ENCODE peak calls at places on chromosome 7, in seven cellular contexts. One of them, this sample, is unnamed.
A peak's percentile ranks its signal among the peaks of the same experiment; 100 is the strongest.

GRCh38 chr7:127770870-127771269 is 118.9 kb downstream of the SND1 start:
- DNase-seq in keratinocyte: no peak
- DNase-seq in fibroblast of lung: peak; percentile 44
- DNase-seq in colonic mucosa: no peak
- DNase-seq in NT2/D1: no peak
- DNase-seq in neural progenitor cell: no peak
- DNase-seq in SK-N-SH: peak; percentile 57
- DNase-seq in this sample: peak; percentile 48

GRCh38 chr7:15938153-15938552 is 251.7 kb upstream of the MEOX2 start:
- DNase-seq in neural progenitor cell: no peak
- DNase-seq in NT2/D1: no peak
- DNase-seq in colonic mucosa: no peak
- DNase-seq in SK-N-SH: no peak
- DNase-seq in keratinocyte: no peak
- DNase-seq in fibroblast of lung: no peak
- DNase-seq in this sample: peak; percentile 7

GRCh38 chr7:33107136-33108066 is 1.8 kb downstream of the RP9 start:
- DNase-seq in keratinocyte: no peak
- DNase-seq in fibroblast of lung: peak; percentile 63
- DNase-seq in colonic mucosa: peak; percentile 45
- DNase-seq in neural progenitor cell: peak; percentile 86
- DNase-seq in NT2/D1: peak; percentile 56
- DNase-seq in SK-N-SH: peak; percentile 62
- DNase-seq in this sample: peak; percentile 70

GRCh38 chr7:23600251-23600650 is 3.1 kb downstream of the CCDC126 start:
- DNase-seq in SK-N-SH: no peak
- DNase-seq in keratinocyte: no peak
- DNase-seq in NT2/D1: no peak
- DNase-seq in colonic mucosa: no peak
- DNase-seq in fibroblast of lung: no peak
- DNase-seq in neural progenitor cell: no peak
- DNase-seq in this sample: peak; percentile 70

GRCh38 chr7:122316467-122317394 is 12.2 kb upstream of the FEZF1 start:
- DNase-seq in fibroblast of lung: no peak
- DNase-seq in colonic mucosa: peak; percentile 43
- DNase-seq in keratinocyte: no peak
- DNase-seq in neural progenitor cell: peak; percentile 91
- DNase-seq in NT2/D1: no peak
- DNase-seq in SK-N-SH: no peak
- DNase-seq in this sample: peak; percentile 25

GRCh38 chr7:101598422-101598957 is 30.6 kb downstream of the MYL10 start:
- DNase-seq in fibroblast of lung: no peak
- DNase-seq in neural progenitor cell: no peak
- DNase-seq in NT2/D1: no peak
- DNase-seq in SK-N-SH: no peak
- DNase-seq in colonic mucosa: peak; percentile 95
- DNase-seq in keratinocyte: no peak
- DNase-seq in this sample: no peak

GRCh38 chr7:11239311-11239710 is 265.6 kb downstream of the PHF14 start:
- DNase-seq in SK-N-SH: no peak
- DNase-seq in colonic mucosa: no peak
- DNase-seq in NT2/D1: no peak
- DNase-seq in neural progenitor cell: no peak
- DNase-seq in keratinocyte: no peak
- DNase-seq in fibroblast of lung: peak; percentile 55
- DNase-seq in this sample: no peak

GRCh38 chr7:157738064-157738460 is 401.3 kb downstream of the DNAJB6 start:
- DNase-seq in SK-N-SH: no peak
- DNase-seq in neural progenitor cell: peak; percentile 86
- DNase-seq in NT2/D1: peak; percentile 30
- DNase-seq in colonic mucosa: no peak
- DNase-seq in keratinocyte: no peak
- DNase-seq in fibroblast of lung: no peak
- DNase-seq in this sample: no peak

GRCh38 chr7:98573816-98574215 is 43.3 kb upstream of the NPTX2 start:
- DNase-seq in fibroblast of lung: no peak
- DNase-seq in NT2/D1: no peak
- DNase-seq in neural progenitor cell: no peak
- DNase-seq in SK-N-SH: no peak
- DNase-seq in keratinocyte: no peak
- DNase-seq in colonic mucosa: no peak
- DNase-seq in this sample: no peak

DNA sequence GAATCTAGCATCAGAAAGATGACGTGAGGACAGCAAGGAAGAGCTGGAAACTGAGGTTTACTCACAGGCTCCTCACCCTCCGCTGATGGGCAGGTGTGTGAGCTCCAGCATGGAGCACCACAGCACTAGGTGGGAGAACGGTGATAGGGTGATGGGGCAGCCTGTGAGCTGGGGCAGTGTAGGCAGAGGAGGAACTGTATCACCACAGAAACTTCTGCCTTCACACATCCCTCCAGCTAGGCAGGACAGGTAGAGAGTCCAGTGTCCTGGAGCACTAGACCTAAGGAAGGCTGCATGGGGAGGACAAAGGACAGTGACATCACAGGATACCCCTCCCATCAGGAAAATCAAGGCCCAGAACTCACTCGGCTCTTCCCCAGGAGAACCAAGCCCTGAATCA is 241.8 kb upstream of the PRSS58 start:
- DNase-seq in colonic mucosa: no peak
- DNase-seq in neural progenitor cell: no peak
- DNase-seq in fibroblast of lung: no peak
- DNase-seq in NT2/D1: no peak
- DNase-seq in SK-N-SH: no peak
- DNase-seq in keratinocyte: no peak
- DNase-seq in this sample: no peak
- H3K4me3 ChIP-seq in colonic mucosa: no peak overlapping the region
- H3K4me3 ChIP-seq in neural progenitor cell: no peak overlapping the region
- H3K4me3 ChIP-seq in fibroblast of lung: no peak overlapping the region
- H3K4me3 ChIP-seq in NT2/D1: no peak overlapping the region
- H3K4me3 ChIP-seq in SK-N-SH: no peak overlapping the region
- H3K4me3 ChIP-seq in keratinocyte: no peak overlapping the region
- H3K4me3 ChIP-seq in this sample: no peak overlapping the region

GRCh38 chr7:116585392-116585791 is 60.6 kb downstream of the CAV1 start:
- DNase-seq in SK-N-SH: no peak
- DNase-seq in colonic mucosa: no peak
- DNase-seq in keratinocyte: no peak
- DNase-seq in NT2/D1: no peak
- DNase-seq in fibroblast of lung: no peak
- DNase-seq in neural progenitor cell: no peak
- DNase-seq in this sample: no peak

GRCh38 chr7:116583653-116584052 is 58.8 kb downstream of the CAV1 start:
- DNase-seq in fibroblast of lung: no peak
- DNase-seq in SK-N-SH: no peak
- DNase-seq in NT2/D1: no peak
- DNase-seq in colonic mucosa: no peak
- DNase-seq in keratinocyte: no peak
- DNase-seq in neural progenitor cell: no peak
- DNase-seq in this sample: no peak

GRCh38 chr7:116584721-116585120 is 59.9 kb downstream of the CAV1 start:
- DNase-seq in NT2/D1: no peak
- DNase-seq in SK-N-SH: no peak
- DNase-seq in fibroblast of lung: no peak
- DNase-seq in keratinocyte: no peak
- DNase-seq in neural progenitor cell: no peak
- DNase-seq in colonic mucosa: no peak
- DNase-seq in this sample: no peak

GRCh38 chr7:116582164-116582732 is 57.4 kb downstream of the CAV1 start:
- DNase-seq in fibroblast of lung: peak; percentile 51
- DNase-seq in neural progenitor cell: no peak
- DNase-seq in colonic mucosa: no peak
- DNase-seq in SK-N-SH: no peak
- DNase-seq in keratinocyte: no peak
- DNase-seq in NT2/D1: no peak
- DNase-seq in this sample: peak; percentile 66

DNA sequence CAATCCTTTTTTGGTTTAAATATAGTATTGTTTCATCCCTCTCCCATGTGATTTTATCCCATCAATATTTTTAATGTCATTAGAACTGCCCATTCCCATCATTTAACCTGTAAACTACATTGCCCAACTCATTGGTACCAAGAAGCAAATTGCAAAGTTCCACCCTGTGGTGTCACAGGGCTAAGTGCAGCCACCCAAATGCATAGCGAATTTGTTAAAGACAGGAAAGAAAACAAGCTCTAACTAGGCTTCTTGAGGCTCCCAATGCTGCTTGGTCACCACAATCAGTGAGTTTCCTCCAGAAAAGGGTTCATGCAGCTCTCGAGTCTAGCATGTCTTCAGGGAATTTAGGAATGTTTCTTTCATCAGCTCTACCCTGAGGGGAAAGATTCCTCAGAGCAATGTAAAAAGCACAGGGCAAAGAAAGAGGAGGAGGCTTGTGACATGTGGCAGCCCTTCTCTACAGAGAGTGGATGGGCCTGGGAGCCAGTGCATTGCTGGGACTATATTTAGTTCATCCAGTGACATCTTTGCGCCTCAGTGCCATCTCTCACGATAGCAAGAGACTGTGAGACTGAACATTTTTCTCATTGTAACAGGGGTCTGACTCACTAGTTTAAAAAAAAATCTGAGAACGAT is 58.1 kb downstream of the CAV1 start:
- DNase-seq in colonic mucosa: no peak
- DNase-seq in keratinocyte: no peak
- DNase-seq in neural progenitor cell: no peak
- DNase-seq in SK-N-SH: no peak
- DNase-seq in fibroblast of lung: peak; percentile 40
- DNase-seq in NT2/D1: peak; percentile 25
- DNase-seq in this sample: peak; percentile 94
- H3K9ac ChIP-seq in colonic mucosa: no peak overlapping the region
- H3K9ac ChIP-seq in keratinocyte: no peak overlapping the region
- H3K9ac ChIP-seq in neural progenitor cell: no peak overlapping the region
- H3K9ac ChIP-seq in SK-N-SH: peak overlapping the region; percentile 40
- H3K9ac ChIP-seq in fibroblast of lung: no peak overlapping the region
- H3K9ac ChIP-seq in NT2/D1: no peak overlapping the region
- H3K9ac ChIP-seq in this sample: peak overlapping the region; percentile 81

GRCh38 chr7:50367098-50367497 is 62.6 kb downstream of the IKZF1 start:
- DNase-seq in colonic mucosa: no peak
- DNase-seq in neural progenitor cell: no peak
- DNase-seq in NT2/D1: no peak
- DNase-seq in SK-N-SH: no peak
- DNase-seq in keratinocyte: no peak
- DNase-seq in fibroblast of lung: no peak
- DNase-seq in this sample: no peak

GRCh38 chr7:50367570-50367969 is 63.1 kb downstream of the IKZF1 start:
- DNase-seq in colonic mucosa: no peak
- DNase-seq in keratinocyte: no peak
- DNase-seq in fibroblast of lung: no peak
- DNase-seq in neural progenitor cell: no peak
- DNase-seq in SK-N-SH: no peak
- DNase-seq in NT2/D1: no peak
- DNase-seq in this sample: no peak

GRCh38 chr7:50369408-50370026 is 65.0 kb downstream of the IKZF1 start:
- DNase-seq in NT2/D1: peak; percentile 88
- DNase-seq in keratinocyte: no peak
- DNase-seq in fibroblast of lung: peak; percentile 1
- DNase-seq in colonic mucosa: no peak
- DNase-seq in SK-N-SH: peak; percentile 57
- DNase-seq in neural progenitor cell: peak; percentile 76
- DNase-seq in this sample: no peak

GRCh38 chr7:50366311-50366710 is 61.8 kb downstream of the IKZF1 start:
- DNase-seq in colonic mucosa: no peak
- DNase-seq in neural progenitor cell: no peak
- DNase-seq in fibroblast of lung: no peak
- DNase-seq in NT2/D1: no peak
- DNase-seq in SK-N-SH: no peak
- DNase-seq in keratinocyte: no peak
- DNase-seq in this sample: no peak

GRCh38 chr7:50368366-50368765 is 63.9 kb downstream of the IKZF1 start:
- DNase-seq in NT2/D1: no peak
- DNase-seq in colonic mucosa: no peak
- DNase-seq in neural progenitor cell: no peak
- DNase-seq in fibroblast of lung: no peak
- DNase-seq in SK-N-SH: no peak
- DNase-seq in keratinocyte: no peak
- DNase-seq in this sample: no peak
- H3K4me1 ChIP-seq in NT2/D1: no peaks in the 10 kb centered on the region
- H3K4me1 ChIP-seq in colonic mucosa: no peaks in the 10 kb centered on the region
- H3K4me1 ChIP-seq in neural progenitor cell: no peaks in the 10 kb centered on the region
- H3K4me1 ChIP-seq in fibroblast of lung: no peaks in the 10 kb centered on the region
- H3K4me1 ChIP-seq in SK-N-SH: no peaks in the 10 kb centered on the region
- H3K4me1 ChIP-seq in keratinocyte: no peaks in the 10 kb centered on the region
- H3K4me1 ChIP-seq in this sample: no peaks in the 10 kb centered on the region

DNA sequence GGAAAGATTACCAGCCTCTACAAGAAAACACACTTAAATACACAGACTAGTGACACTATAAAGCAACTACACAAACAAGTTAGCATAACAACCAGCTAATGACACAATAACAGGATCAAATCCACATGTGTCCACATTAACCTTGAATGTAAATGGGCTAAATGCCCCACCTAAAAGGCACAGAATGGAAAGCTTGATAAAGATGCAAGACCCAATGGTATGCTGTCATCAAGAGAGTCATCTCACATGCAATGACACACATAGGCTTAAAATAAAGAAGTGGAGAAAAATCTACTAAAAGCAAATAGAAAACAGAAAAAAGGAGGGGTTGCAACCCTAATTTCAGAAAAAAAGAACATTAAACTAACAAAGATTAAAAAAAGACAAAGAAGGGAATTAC is 14.0 kb upstream of the GIMAP4 start:
- DNase-seq in keratinocyte: no peak
- DNase-seq in SK-N-SH: no peak
- DNase-seq in fibroblast of lung: no peak
- DNase-seq in NT2/D1: no peak
- DNase-seq in neural progenitor cell: no peak
- DNase-seq in colonic mucosa: no peak
- DNase-seq in this sample: no peak
- H3K4me3 ChIP-seq in keratinocyte: no peak overlapping the region
- H3K4me3 ChIP-seq in SK-N-SH: no peak overlapping the region
- H3K4me3 ChIP-seq in fibroblast of lung: no peak overlapping the region
- H3K4me3 ChIP-seq in NT2/D1: no peak overlapping the region
- H3K4me3 ChIP-seq in neural progenitor cell: no peak overlapping the region
- H3K4me3 ChIP-seq in colonic mucosa: no peak overlapping the region
- H3K4me3 ChIP-seq in this sample: no peak overlapping the region

DNA sequence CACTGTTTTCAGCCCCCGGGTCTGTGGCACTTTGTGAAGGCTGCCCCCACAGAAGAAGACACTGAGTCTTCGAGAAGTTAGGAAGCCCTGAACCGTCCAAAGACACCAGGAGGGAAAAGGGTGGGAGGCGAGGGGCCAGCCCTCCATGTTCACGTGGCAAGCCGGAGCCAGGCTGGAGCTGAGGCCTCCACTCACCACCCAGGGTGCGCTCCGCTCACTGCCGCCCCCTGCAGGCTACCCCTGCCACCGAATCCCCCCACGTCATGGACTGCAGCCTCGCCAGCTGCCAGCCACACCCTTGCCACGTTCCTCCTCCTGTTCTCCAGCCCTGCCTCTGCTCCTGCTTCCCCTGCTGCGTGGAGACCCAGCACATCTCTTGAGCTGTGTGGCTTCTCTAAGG is 59.0 kb upstream of the EN2 start:
- DNase-seq in neural progenitor cell: no peak
- DNase-seq in NT2/D1: no peak
- DNase-seq in keratinocyte: no peak
- DNase-seq in colonic mucosa: no peak
- DNase-seq in fibroblast of lung: no peak
- DNase-seq in SK-N-SH: peak; percentile 69
- DNase-seq in this sample: no peak
- H3K9ac ChIP-seq in neural progenitor cell: no peak overlapping the region
- H3K9ac ChIP-seq in NT2/D1: no peak overlapping the region
- H3K9ac ChIP-seq in keratinocyte: no peak overlapping the region
- H3K9ac ChIP-seq in colonic mucosa: no peak overlapping the region
- H3K9ac ChIP-seq in fibroblast of lung: no peak overlapping the region
- H3K9ac ChIP-seq in SK-N-SH: no peak overlapping the region
- H3K9ac ChIP-seq in this sample: no peak overlapping the region

GRCh38 chr7:47501406-47501805 is 80.5 kb downstream of the TNS3 start:
- DNase-seq in SK-N-SH: no peak
- DNase-seq in neural progenitor cell: no peak
- DNase-seq in colonic mucosa: no peak
- DNase-seq in NT2/D1: no peak
- DNase-seq in fibroblast of lung: peak; percentile 94
- DNase-seq in keratinocyte: no peak
- DNase-seq in this sample: peak; percentile 93
- H3K4me1 ChIP-seq in SK-N-SH: peaks cover 42% of the 10 kb centered on the region
- H3K4me1 ChIP-seq in neural progenitor cell: peaks cover 32% of the 10 kb centered on the region
- H3K4me1 ChIP-seq in colonic mucosa: peaks cover 23% of the 10 kb centered on the region
- H3K4me1 ChIP-seq in NT2/D1: peaks cover 22% of the 10 kb centered on the region
- H3K4me1 ChIP-seq in fibroblast of lung: peaks cover 19% of the 10 kb centered on the region
- H3K4me1 ChIP-seq in keratinocyte: no peaks in the 10 kb centered on the region
- H3K4me1 ChIP-seq in this sample: peaks cover 29% of the 10 kb centered on the region